ENCODE peak calls at places on chromosomes 2 and 18, in eight cellular contexts. D, U, K, G, C, W, E and X are unnamed samples.

GRCh38 chr2:237232166-237232565 is 146.5 kb downstream of the COPS8 start:
- DNase-seq in D (no peak), U (no peak), K (peak), G (no peak), C (no peak), W (no peak), E (no peak), X (no peak)

GRCh38 chr18:56028514-56028913 is 440.5 kb upstream of the TCF4 start:
- DNase-seq in D (no peak), U (no peak), K (peak), G (no peak), C (no peak), W (no peak), E (no peak), X (no peak)

GRCh38 chr2:7837232-7837760 is 844.6 kb upstream of the ID2 start:
- DNase-seq in D (no peak), U (no peak), K (no peak), G (no peak), C (no peak), W (no peak), E (no peak), X (no peak)

GRCh38 chr18:3773303-3773702 is 323.3 kb downstream of the TGIF1 start:
- DNase-seq in D (no peak), U (no peak), K (peak), G (no peak), C (no peak), W (no peak), E (peak), X (no peak)

GRCh38 chr2:111157798-111158197 is 37.1 kb downstream of the BCL2L11 start:
- DNase-seq in D (no peak), U (no peak), K (no peak), G (no peak), C (no peak), W (no peak), E (no peak), X (no peak)

GRCh38 chr2:60439219-60439974 is 114.1 kb downstream of the BCL11A start:
- DNase-seq in D (peak), U (no peak), K (no peak), G (peak), C (peak), W (no peak), E (peak), X (no peak)

GRCh38 chr2:10864888-10865551 is 46.7 kb upstream of the KCNF1 start:
- DNase-seq in D (peak), U (no peak), K (no peak), G (no peak), C (no peak), W (no peak), E (no peak), X (no peak)

GRCh38 chr2:238868616-238869292 is 20.9 kb downstream of the TWIST2 start:
- DNase-seq in D (peak), U (no peak), K (peak), G (no peak), C (peak), W (no peak), E (no peak), X (no peak)

GRCh38 chr2:120857422-120857821 is 121.8 kb downstream of the GLI2 start:
- DNase-seq in D (peak), U (no peak), K (no peak), G (no peak), C (no peak), W (no peak), E (no peak), X (no peak)

GRCh38 chr2:177338177-177338721 is 54.3 kb upstream of the AGPS start:
- DNase-seq in D (no peak), U (no peak), K (peak), G (no peak), C (no peak), W (peak), E (no peak), X (no peak)